ENCODE peak calls at places on chromosomes 12 and 14, in five cellular contexts. V is mammary epithelial cell, N is adrenal gland, W is colonic mucosa, L is vagina. A is an unnamed sample.
A peak's percentile ranks its signal among the peaks of the same experiment; 100 is the strongest.

GRCh38 chr12:10853746-10854145 is 4.5 kb upstream of the PRR4 start:
- DNase-seq in W (no peak), V (no peak), L (no peak), N (no peak), A (no peak)

GRCh38 chr12:109721276-109721675 is 7.7 kb downstream of the FAM222A start:
- DNase-seq in W (no peak), L (no peak), V (no peak), N (peak; percentile 96), A (no peak)

GRCh38 chr14:77184396-77185092 is 2.9 kb downstream of the TMEM63C start:
- DNase-seq in V (no peak), N (no peak), W (peak; percentile 74), L (peak; percentile 79), A (no peak)

GRCh38 chr12:109759076-109759420 is 45.4 kb downstream of the FAM222A start:
- DNase-seq in L (no peak), N (peak; percentile 11), V (no peak), W (no peak), A (no peak)

GRCh38 chr12:48420031-48420775 is 52.2 kb upstream of the ANP32D start:
- DNase-seq in V (no peak), W (no peak), L (no peak), N (no peak), A (no peak)

GRCh38 chr12:3632256-3633240 is 120.4 kb downstream of the CRACR2A start:
- DNase-seq in W (no peak), L (no peak), V (no peak), N (no peak), A (no peak)

GRCh38 chr12:64889434-64890216 is 65.2 kb downstream of the TBC1D30 start:
- DNase-seq in W (no peak), V (no peak), N (no peak), L (no peak), A (peak; percentile 13)

GRCh38 chr12:88579572-88579940 is 715 bp downstream of the KITLG start:
- DNase-seq in L (no peak), N (no peak), V (peak; percentile 36), W (peak; percentile 67), A (peak; percentile 60)

GRCh38 chr12:89574736-89575208 is 48.9 kb upstream of the POC1B start:
- DNase-seq in N (peak; percentile 14), W (no peak), L (no peak), V (peak; percentile 18), A (no peak)

GRCh38 chr12:54341901-54342300 is 17.0 kb downstream of the COPZ1 start:
- DNase-seq in V (no peak), W (no peak), L (no peak), N (no peak), A (no peak)

GRCh38 chr12:126506426-126507182 is 1441.4 kb downstream of the AACS start:
- DNase-seq in L (no peak), W (no peak), V (no peak), N (no peak), A (no peak)

GRCh38 chr12:124713436-124714082 is 146.1 kb upstream of the NCOR2 start:
- DNase-seq in N (peak; percentile 59), V (no peak), W (peak; percentile 45), L (no peak), A (no peak)
- H3K27ac ChIP-seq in N (peak overlapping the region; percentile 94), V (no peak overlapping the region), W (peak overlapping the region; percentile 70), L (peak overlapping the region; percentile 81), A (no peak overlapping the region)

GRCh38 chr14:97164014-97164413 is 366.8 kb downstream of the VRK1 start:
- DNase-seq in W (no peak), N (no peak), V (no peak), L (no peak), A (no peak)
- TF ChIP-seq CTCF in W (no peak), N (no peak), V (no peak), L (no peak), A (no peak)

GRCh38 chr12:127560041-127560478 is 706.9 kb upstream of the TMEM132C start:
- DNase-seq in L (no peak), W (no peak), N (no peak), V (no peak), A (no peak)
- H3K27ac ChIP-seq in L (no peak overlapping the region), W (no peak overlapping the region), N (no peak overlapping the region), V (no peak overlapping the region), A (no peak overlapping the region)

GRCh38 chr14:92959761-92960680 is 37.1 kb downstream of the CHGA start:
- DNase-seq in L (no peak), W (no peak), N (no peak), V (no peak), A (no peak)
- TF ChIP-seq CTCF in L (no peak), W (no peak), N (no peak), V (no peak), A (no peak)

DNA sequence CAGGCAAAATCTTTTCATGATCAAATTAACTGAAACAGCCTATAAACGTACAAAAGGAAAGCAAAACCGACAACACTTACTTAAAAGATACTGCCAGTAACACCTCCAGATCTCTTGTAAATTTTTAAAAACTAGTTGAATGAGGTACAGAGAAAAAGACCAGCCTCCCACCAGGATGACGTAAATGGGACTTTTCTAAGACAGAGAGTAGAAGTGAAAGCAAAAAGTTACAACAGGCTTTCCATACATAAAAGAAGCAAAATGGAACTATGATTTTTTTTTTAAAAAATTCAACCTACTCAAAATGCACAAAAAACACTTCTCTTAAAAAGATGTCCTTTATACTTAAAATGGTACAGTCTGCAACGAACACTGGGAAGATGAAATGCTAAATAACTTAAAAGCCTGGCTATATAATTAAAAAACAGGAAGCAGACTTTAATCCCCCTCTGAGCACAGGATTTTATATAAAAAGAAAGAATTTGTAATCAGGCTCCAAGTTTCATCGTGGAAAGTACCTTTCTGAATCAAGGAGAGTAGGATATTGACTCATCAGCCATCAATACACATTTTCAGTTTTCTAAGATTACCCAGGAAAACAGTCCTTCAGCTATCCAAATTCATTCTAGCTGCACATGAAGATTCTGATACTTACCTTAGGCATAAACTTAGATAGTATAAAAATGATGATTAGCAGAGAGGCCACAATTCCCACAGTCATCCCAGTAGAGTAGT is 14.2 kb upstream of the MYO1A start:
- DNase-seq in L (no peak), N (no peak), V (peak; percentile 21), W (no peak), A (no peak)
- H3K27ac ChIP-seq in L (no peak overlapping the region), N (no peak overlapping the region), V (no peak overlapping the region), W (peak overlapping the region; percentile 64), A (no peak overlapping the region)

GRCh38 chr14:50855558-50855957 is 16.3 kb upstream of the ABHD12B start:
- DNase-seq in L (no peak), N (no peak), V (no peak), W (no peak), A (no peak)
- TF ChIP-seq CTCF in L (no peak), N (no peak), V (no peak), W (no peak), A (no peak)

DNA sequence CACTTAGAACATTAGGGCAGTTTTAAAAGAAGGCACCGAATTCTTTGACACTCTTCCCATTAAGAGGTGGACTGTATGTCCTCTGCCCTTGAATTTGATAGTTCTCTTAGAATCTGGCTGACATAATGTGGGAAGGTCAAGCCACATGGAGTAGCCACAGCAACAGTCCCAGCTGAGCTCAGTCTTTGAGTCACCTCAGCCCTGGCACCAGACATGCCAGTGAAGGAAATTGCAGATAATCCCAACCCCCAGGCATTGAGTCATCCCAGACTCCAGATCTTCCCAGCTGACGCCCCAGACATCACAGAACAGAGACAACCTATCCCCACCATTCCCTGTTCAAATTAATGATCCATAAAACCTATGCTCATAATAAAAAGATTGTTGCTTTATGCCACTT is 83.4 kb downstream of the GTF2A1 start:
- DNase-seq in V (peak; percentile 74), W (no peak), N (peak; percentile 71), L (no peak), A (peak; percentile 77)
- H3K27ac ChIP-seq in V (no peak overlapping the region), W (no peak overlapping the region), N (no peak overlapping the region), L (no peak overlapping the region), A (no peak overlapping the region)

GRCh38 chr14:97187916-97188315 is 390.7 kb downstream of the VRK1 start:
- DNase-seq in W (no peak), L (no peak), N (no peak), V (no peak), A (no peak)

GRCh38 chr14:97180304-97181200 is 383.4 kb downstream of the VRK1 start:
- DNase-seq in W (no peak), V (no peak), L (no peak), N (peak; percentile 74), A (peak; percentile 67)

GRCh38 chr14:97179573-97179972 is 382.4 kb downstream of the VRK1 start:
- DNase-seq in N (no peak), W (no peak), V (no peak), L (no peak), A (no peak)

GRCh38 chr14:97185186-97185585 is 388.0 kb downstream of the VRK1 start:
- DNase-seq in N (no peak), L (no peak), V (no peak), W (no peak), A (peak; percentile 13)
- TF ChIP-seq CTCF in N (no peak), L (no peak), V (peak; percentile 5), W (no peak), A (peak; percentile 6)

GRCh38 chr12:93622485-93622884 is 50.0 kb downstream of the SOCS2 start:
- DNase-seq in L (no peak), W (no peak), V (no peak), N (no peak), A (no peak)

GRCh38 chr12:93626160-93626559 is 51.0 kb upstream of the CRADD start:
- DNase-seq in V (peak; percentile 35), L (no peak), W (no peak), N (no peak), A (no peak)

GRCh38 chr12:93621986-93622385 is 49.5 kb downstream of the SOCS2 start:
- DNase-seq in L (no peak), V (no peak), W (no peak), N (no peak), A (no peak)

GRCh38 chr12:93618891-93619410 is 46.5 kb downstream of the SOCS2 start:
- DNase-seq in V (no peak), N (no peak), W (no peak), L (no peak), A (no peak)

DNA sequence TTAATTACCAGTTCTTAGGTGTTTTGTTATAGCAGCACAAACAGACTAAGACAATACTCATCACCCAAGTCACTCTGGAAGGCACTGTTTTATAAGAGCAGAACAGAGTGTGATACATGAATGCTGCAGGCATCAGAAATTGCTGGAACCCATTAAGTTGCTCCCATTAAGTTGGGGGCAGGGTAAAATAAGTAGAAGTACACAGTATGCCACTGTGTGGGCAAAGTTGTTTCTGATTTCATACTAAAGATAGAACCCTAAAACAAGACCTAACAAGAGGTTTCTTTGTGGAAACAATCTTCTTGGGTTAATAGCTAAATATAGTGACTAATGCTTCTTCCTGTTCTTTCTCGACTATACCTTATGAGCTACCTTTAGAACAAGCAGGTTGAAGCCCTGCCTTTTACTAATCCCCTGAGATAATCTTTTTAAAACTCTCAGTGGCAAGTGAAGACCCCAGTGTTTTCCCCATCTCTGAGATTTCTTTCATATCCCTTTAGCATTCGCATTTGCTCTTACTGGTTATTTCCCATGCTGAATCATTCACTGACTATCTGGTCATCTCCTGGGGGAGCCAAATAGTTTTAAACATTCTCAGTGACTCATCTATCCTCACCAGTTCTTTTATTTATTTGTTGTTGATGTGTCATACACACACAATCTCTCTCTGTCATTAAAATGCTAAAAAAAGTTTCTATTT is 52.3 kb downstream of the SOCS2 start:
- DNase-seq in N (peak; percentile 31), L (no peak), V (peak; percentile 97), W (no peak), A (peak; percentile 93)
- H3K27ac ChIP-seq in N (peak overlapping the region; percentile 70), L (peak overlapping the region; percentile 69), V (peak overlapping the region; percentile 99), W (no peak overlapping the region), A (peak overlapping the region; percentile 81)

GRCh38 chr14:32405856-32406255 is 76.8 kb downstream of the AKAP6 start:
- DNase-seq in W (no peak), L (no peak), N (no peak), V (no peak), A (no peak)
- TF ChIP-seq CTCF in W (no peak), L (no peak), N (no peak), V (no peak), A (no peak)

A was measured in RWPE1.